ENCODE peak calls at places on chromosomes 5 and 9, in ten cellular contexts. L is GM13977; G is adrenal gland; V is PC-9; X is coronary artery; R is PC-3; T is GM06990; H is pancreas; O is CD4-positive, alpha-beta T cell; W is Peyer's patch. U is an unnamed sample.

GRCh38 chr5:13739462-13739861 is 205.0 kb downstream of the DNAH5 start:
- DNase-seq in L (no peak), G (no peak), V (no peak), X (no peak), R (peak), T (no peak), H (no peak), O (no peak), W (no peak), U (no peak)

GRCh38 chr5:6333182-6333905 is 45.0 kb downstream of the MED10 start:
- DNase-seq in L (no peak), G (no peak), V (no peak), X (no peak), R (no peak), T (no peak), H (no peak), O (no peak), W (no peak), U (no peak)

GRCh38 chr5:122077451-122078115 is 476 bp downstream of the LOX start:
- DNase-seq in L (peak), G (peak), V (peak), X (peak), R (peak), T (peak), H (no peak), O (no peak), W (no peak), U (peak)

GRCh38 chr5:112685929-112686328 is 51.8 kb upstream of the APC start:
- DNase-seq in L (no peak), G (no peak), V (no peak), X (no peak), R (no peak), T (no peak), H (no peak), O (no peak), W (no peak), U (no peak)

GRCh38 chr5:33891731-33892418 is at the start of gene ADAMTS12:
- DNase-seq in L (peak), G (peak), V (peak), X (no peak), R (no peak), T (peak), H (peak), O (no peak), W (no peak), U (peak)

GRCh38 chr5:146867996-146868708 is 10.4 kb downstream of the PPP2R2B start:
- DNase-seq in L (no peak), G (no peak), V (no peak), X (no peak), R (no peak), T (no peak), H (no peak), O (no peak), W (no peak), U (no peak)

GRCh38 chr9:134950404-134950760 is 32.7 kb upstream of the FCN1 start:
- DNase-seq in L (no peak), G (no peak), V (no peak), X (no peak), R (no peak), T (no peak), H (no peak), O (no peak), W (no peak), U (no peak)

GRCh38 chr5:69528015-69528414 is 32.0 kb upstream of the GTF2H2C start:
- DNase-seq in L (no peak), G (no peak), V (peak), X (no peak), R (peak), T (no peak), H (no peak), O (no peak), W (no peak), U (no peak)

GRCh38 chr5:15702102-15702501 is 202.1 kb downstream of the FBXL7 start:
- DNase-seq in L (no peak), G (peak), V (no peak), X (no peak), R (no peak), T (no peak), H (no peak), O (no peak), W (no peak), U (no peak)

GRCh38 chr9:71835596-71835995 is 67.3 kb upstream of the CEMIP2 start:
- DNase-seq in L (no peak), G (no peak), V (no peak), X (no peak), R (no peak), T (no peak), H (no peak), O (no peak), W (no peak), U (no peak)
- TF ChIP-seq CTCF in L (no peak), G (no peak), V (no peak), X (no peak), R (no peak), T (no peak), H (no peak), O (no peak), W (no peak), U (no peak)

DNA sequence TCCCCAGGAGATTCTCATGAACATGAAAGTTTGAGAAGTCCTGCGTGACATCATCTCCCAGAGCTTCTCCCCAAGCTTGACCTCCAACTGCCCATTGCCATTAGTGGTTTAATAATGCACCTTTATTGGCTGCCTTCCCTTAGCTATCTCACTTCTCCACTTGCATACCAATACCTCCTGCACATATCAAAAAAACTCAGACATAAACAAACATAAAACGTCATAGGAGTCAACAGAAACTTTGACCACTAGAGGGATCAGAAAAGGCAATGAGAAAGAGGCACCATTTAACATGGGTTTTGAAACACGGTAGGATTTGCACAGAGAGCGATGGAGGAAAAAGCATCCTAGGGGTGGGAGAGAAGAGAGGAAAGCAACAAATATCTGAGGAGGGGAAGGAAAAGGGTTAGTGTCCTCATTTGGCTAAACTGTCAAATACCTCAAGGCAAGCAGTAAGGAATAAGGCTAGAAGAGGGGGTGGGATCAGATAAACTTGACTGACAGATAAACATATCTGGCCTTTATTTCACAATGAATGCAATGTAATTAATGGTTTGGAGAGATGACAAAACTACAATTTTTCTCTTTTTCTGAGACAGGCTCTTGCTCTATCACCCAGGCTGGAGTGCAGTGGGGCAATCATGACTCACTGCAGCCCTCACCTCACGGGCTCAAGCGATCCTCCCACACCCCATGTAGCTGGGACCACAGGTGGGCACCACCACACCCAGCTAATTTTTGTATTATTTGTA is 27.0 kb downstream of the GNAQ start:
- DNase-seq in L (no peak), G (no peak), V (no peak), X (no peak), R (peak), T (no peak), H (peak), O (no peak), W (no peak), U (no peak)
- TF ChIP-seq CTCF in L (no peak), G (peak), V (peak), X (no peak), R (peak), T (peak), H (no peak), O (no peak), W (peak), U (peak)

GRCh38 chr9:77451507-77451906 is 196.6 kb downstream of the GNA14 start:
- DNase-seq in L (no peak), G (no peak), V (peak), X (no peak), R (peak), T (no peak), H (no peak), O (no peak), W (no peak), U (no peak)

GRCh38 chr9:77453857-77454647 is 194.1 kb downstream of the GNA14 start:
- DNase-seq in L (no peak), G (no peak), V (no peak), X (no peak), R (no peak), T (peak), H (peak), O (no peak), W (no peak), U (no peak)

GRCh38 chr9:77450093-77450475 is 198.0 kb downstream of the GNA14 start:
- DNase-seq in L (no peak), G (no peak), V (no peak), X (no peak), R (no peak), T (no peak), H (no peak), O (no peak), W (no peak), U (no peak)

GRCh38 chr9:77447646-77448045 is 200.5 kb downstream of the GNA14 start:
- DNase-seq in L (no peak), G (no peak), V (no peak), X (no peak), R (no peak), T (no peak), H (no peak), O (no peak), W (no peak), U (no peak)

GRCh38 chr9:77449177-77450092 is 198.7 kb downstream of the GNA14 start:
- DNase-seq in L (no peak), G (no peak), V (peak), X (no peak), R (peak), T (no peak), H (no peak), O (no peak), W (no peak), U (no peak)
- TF ChIP-seq CTCF in L (no peak), G (no peak), V (no peak), X (no peak), R (peak), T (no peak), H (no peak), O (no peak), W (no peak), U (peak)

GRCh38 chr5:80656425-80656824 is 1.6 kb upstream of the DHFR start:
- DNase-seq in L (no peak), G (no peak), V (no peak), X (no peak), R (no peak), T (no peak), H (no peak), O (no peak), W (no peak), U (no peak)
- TF ChIP-seq CTCF in L (peak), G (no peak), V (peak), X (no peak), R (peak), T (peak), H (no peak), O (no peak), W (no peak), U (no peak)

GRCh38 chr9:109086221-109086620 is 33.5 kb downstream of the TMEM245 start:
- DNase-seq in L (peak), G (no peak), V (no peak), X (no peak), R (peak), T (no peak), H (no peak), O (no peak), W (no peak), U (no peak)
- TF ChIP-seq CTCF in L (no peak), G (no peak), V (no peak), X (no peak), R (no peak), T (no peak), H (no peak), O (no peak), W (no peak), U (no peak)

GRCh38 chr5:9766581-9766980 is 136.4 kb upstream of the TAS2R1 start:
- DNase-seq in L (no peak), G (no peak), V (no peak), X (no peak), R (peak), T (no peak), H (no peak), O (no peak), W (no peak), U (no peak)
- TF ChIP-seq CTCF in L (no peak), G (no peak), V (no peak), X (no peak), R (peak), T (no peak), H (no peak), O (no peak), W (no peak), U (no peak)

GRCh38 chr5:83724001-83724400 is 3.3 kb upstream of the HAPLN1 start:
- DNase-seq in L (no peak), G (no peak), V (no peak), X (no peak), R (peak), T (no peak), H (no peak), O (no peak), W (no peak), U (no peak)
- TF ChIP-seq CTCF in L (no peak), G (no peak), V (no peak), X (no peak), R (no peak), T (no peak), H (no peak), O (no peak), W (no peak), U (no peak)

DNA sequence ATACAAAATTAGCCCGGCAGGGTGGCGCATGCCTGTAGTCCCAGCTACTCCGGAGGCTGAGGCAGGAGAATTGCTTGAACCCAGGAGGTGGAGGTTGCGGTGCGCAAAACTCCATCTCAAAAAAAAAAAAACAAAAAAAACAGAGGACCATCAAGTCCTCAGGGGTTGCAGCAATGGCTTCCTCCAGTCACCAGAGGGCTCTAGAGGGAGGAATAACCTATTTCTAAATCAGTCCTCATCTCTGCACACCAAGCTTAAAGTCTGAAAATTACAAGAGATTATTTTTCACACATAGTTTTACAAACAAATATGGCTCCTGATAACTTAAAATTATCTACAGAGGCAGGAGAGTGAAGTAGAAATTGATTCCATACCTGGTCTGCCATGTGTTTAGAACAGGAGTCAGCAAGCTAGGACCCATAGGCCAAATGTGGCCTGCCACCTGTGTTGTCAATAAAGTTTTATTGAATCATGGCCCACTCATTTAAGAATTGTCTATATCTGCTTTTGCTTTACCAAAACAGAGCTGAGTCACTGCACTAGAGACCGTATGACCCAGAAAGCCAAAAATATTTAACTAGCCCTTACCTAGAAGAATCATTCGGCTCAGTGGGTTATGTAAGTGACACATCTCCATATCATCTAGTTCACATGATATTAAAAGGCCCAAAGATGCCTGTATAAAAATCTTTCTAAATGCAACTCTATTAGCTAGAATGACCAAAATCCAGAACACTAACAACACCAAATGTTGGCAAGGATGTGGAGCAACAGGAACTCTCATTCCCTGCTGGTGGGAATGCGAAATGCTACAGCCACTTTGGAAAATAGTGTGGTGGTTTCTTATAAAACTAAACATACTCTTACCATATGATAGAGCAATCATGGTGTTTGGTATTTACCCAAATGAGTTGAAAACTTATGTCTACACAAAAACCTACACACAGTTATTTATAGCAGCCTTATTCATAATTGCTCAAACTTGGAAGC is 207.7 kb downstream of the FRMD3 start:
- DNase-seq in L (no peak), G (no peak), V (no peak), X (no peak), R (peak), T (no peak), H (no peak), O (no peak), W (no peak), U (no peak)
- TF ChIP-seq CTCF in L (peak), G (no peak), V (peak), X (no peak), R (peak), T (peak), H (no peak), O (no peak), W (no peak), U (peak)

GRCh38 chr9:130222833-130223232 is 42.7 kb upstream of the HMCN2 start:
- DNase-seq in L (no peak), G (no peak), V (no peak), X (no peak), R (no peak), T (no peak), H (no peak), O (no peak), W (no peak), U (no peak)

GRCh38 chr9:130217838-130218237 is 45.6 kb downstream of the NCS1 start:
- DNase-seq in L (no peak), G (no peak), V (no peak), X (no peak), R (no peak), T (no peak), H (no peak), O (no peak), W (no peak), U (no peak)

GRCh38 chr9:130225071-130225470 is 40.5 kb upstream of the HMCN2 start:
- DNase-seq in L (no peak), G (no peak), V (no peak), X (no peak), R (no peak), T (no peak), H (no peak), O (no peak), W (no peak), U (no peak)

GRCh38 chr9:130219661-130220081 is 45.9 kb upstream of the HMCN2 start:
- DNase-seq in L (no peak), G (no peak), V (no peak), X (no peak), R (no peak), T (no peak), H (no peak), O (no peak), W (no peak), U (no peak)

DNA sequence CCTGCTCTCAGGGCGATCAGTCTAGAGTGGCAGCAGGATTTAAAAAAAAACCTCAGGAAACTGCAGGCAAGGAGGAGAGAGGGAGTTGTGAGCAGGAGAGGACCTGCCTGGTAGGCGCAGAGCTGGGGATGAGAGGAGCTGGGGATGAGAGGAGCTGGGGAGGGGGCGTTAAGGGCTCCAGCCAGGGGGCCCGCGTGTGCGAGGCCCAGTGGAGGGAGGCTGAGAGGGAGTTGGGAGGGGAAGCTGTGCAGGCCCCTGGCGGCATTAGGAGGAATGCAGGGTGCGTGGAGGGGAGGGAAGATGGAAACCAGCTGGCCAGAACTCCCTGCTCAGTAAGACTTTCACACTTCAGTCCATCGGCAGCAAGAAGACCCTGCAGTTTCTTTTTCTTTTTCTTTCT is 45.2 kb upstream of the HMCN2 start:
- DNase-seq in L (no peak), G (no peak), V (no peak), X (no peak), R (no peak), T (no peak), H (no peak), O (no peak), W (no peak), U (no peak)
- TF ChIP-seq CTCF in L (no peak), G (no peak), V (no peak), X (no peak), R (no peak), T (no peak), H (no peak), O (no peak), W (no peak), U (peak)